ENCODE peak calls at places on chromosomes 4 and X, in eight cellular contexts. One of them, this sample, is unnamed.

GRCh38 chr4:139732991-139733555 is 67.5 kb downstream of the MGST2 start:
- DNase-seq in neural crest cell: no peak
- DNase-seq in HFF-Myc: no peak
- DNase-seq in Ammon's horn: no peak
- DNase-seq in fibroblast of the aortic adventitia: no peak
- DNase-seq in HEK293T: no peak
- DNase-seq in RPMI7951: no peak
- DNase-seq in OCI-LY7: no peak
- DNase-seq in this sample: no peak

GRCh38 chrX:26562156-26562555 is 346.2 kb downstream of the MAGEB5 start:
- DNase-seq in neural crest cell: no peak
- DNase-seq in HFF-Myc: no peak
- DNase-seq in Ammon's horn: peak; percentile 4
- DNase-seq in fibroblast of the aortic adventitia: no peak
- DNase-seq in HEK293T: no peak
- DNase-seq in RPMI7951: no peak
- DNase-seq in OCI-LY7: no peak
- DNase-seq in this sample: no peak

GRCh38 chrX:101686574-101686973 is 26.9 kb upstream of the ARMCX2 start:
- DNase-seq in neural crest cell: no peak
- DNase-seq in HFF-Myc: no peak
- DNase-seq in Ammon's horn: no peak
- DNase-seq in fibroblast of the aortic adventitia: no peak
- DNase-seq in HEK293T: no peak
- DNase-seq in RPMI7951: no peak
- DNase-seq in OCI-LY7: no peak
- DNase-seq in this sample: no peak

GRCh38 chr4:107376293-107376692 is 340.2 kb upstream of the DKK2 start:
- DNase-seq in neural crest cell: no peak
- DNase-seq in HFF-Myc: no peak
- DNase-seq in Ammon's horn: no peak
- DNase-seq in fibroblast of the aortic adventitia: no peak
- DNase-seq in HEK293T: no peak
- DNase-seq in RPMI7951: no peak
- DNase-seq in OCI-LY7: no peak
- DNase-seq in this sample: no peak

GRCh38 chr4:142706381-142706780 is 139.7 kb downstream of the INPP4B start:
- DNase-seq in neural crest cell: no peak
- DNase-seq in HFF-Myc: no peak
- DNase-seq in Ammon's horn: no peak
- DNase-seq in fibroblast of the aortic adventitia: no peak
- DNase-seq in HEK293T: no peak
- DNase-seq in RPMI7951: no peak
- DNase-seq in OCI-LY7: no peak
- DNase-seq in this sample: no peak

GRCh38 chrX:17183566-17183965 is 191.4 kb upstream of the NHS start:
- DNase-seq in neural crest cell: no peak
- DNase-seq in HFF-Myc: no peak
- DNase-seq in Ammon's horn: no peak
- DNase-seq in fibroblast of the aortic adventitia: no peak
- DNase-seq in HEK293T: peak; percentile 7
- DNase-seq in RPMI7951: no peak
- DNase-seq in OCI-LY7: no peak
- DNase-seq in this sample: no peak

GRCh38 chrX:2261838-2262678 is 238.7 kb downstream of the DHRSX start:
- DNase-seq in neural crest cell: no peak
- DNase-seq in HFF-Myc: no peak
- DNase-seq in Ammon's horn: peak; percentile 74
- DNase-seq in fibroblast of the aortic adventitia: no peak
- DNase-seq in HEK293T: no peak
- DNase-seq in RPMI7951: no peak
- DNase-seq in OCI-LY7: no peak
- DNase-seq in this sample: no peak

GRCh38 chr4:53863731-53864130 is 200.7 kb downstream of the CHIC2 start:
- DNase-seq in neural crest cell: no peak
- DNase-seq in HFF-Myc: no peak
- DNase-seq in Ammon's horn: no peak
- DNase-seq in fibroblast of the aortic adventitia: peak; percentile 82
- DNase-seq in HEK293T: no peak
- DNase-seq in RPMI7951: peak; percentile 84
- DNase-seq in OCI-LY7: no peak
- DNase-seq in this sample: no peak

GRCh38 chr4:99811850-99812249 is 4.8 kb upstream of the DAPP1 start:
- DNase-seq in neural crest cell: no peak
- DNase-seq in HFF-Myc: no peak
- DNase-seq in Ammon's horn: no peak
- DNase-seq in fibroblast of the aortic adventitia: peak; percentile 40
- DNase-seq in HEK293T: peak; percentile 15
- DNase-seq in RPMI7951: peak; percentile 31
- DNase-seq in OCI-LY7: peak; percentile 78
- DNase-seq in this sample: no peak

GRCh38 chr4:138175337-138175794 is 66.8 kb downstream of the SLC7A11 start:
- DNase-seq in neural crest cell: no peak
- DNase-seq in HFF-Myc: no peak
- DNase-seq in Ammon's horn: no peak
- DNase-seq in fibroblast of the aortic adventitia: peak; percentile 85
- DNase-seq in HEK293T: no peak
- DNase-seq in RPMI7951: no peak
- DNase-seq in OCI-LY7: no peak
- DNase-seq in this sample: no peak

GRCh38 chrX:67346225-67346624 is 197.6 kb upstream of the AR start:
- DNase-seq in neural crest cell: no peak
- DNase-seq in HFF-Myc: no peak
- DNase-seq in Ammon's horn: no peak
- DNase-seq in fibroblast of the aortic adventitia: no peak
- DNase-seq in HEK293T: no peak
- DNase-seq in RPMI7951: no peak
- DNase-seq in OCI-LY7: no peak
- DNase-seq in this sample: no peak

GRCh38 chr4:29278580-29278979 is 1441.6 kb upstream of the PCDH7 start:
- DNase-seq in neural crest cell: no peak
- DNase-seq in HFF-Myc: peak; percentile 1
- DNase-seq in Ammon's horn: no peak
- DNase-seq in fibroblast of the aortic adventitia: peak; percentile 41
- DNase-seq in HEK293T: no peak
- DNase-seq in RPMI7951: no peak
- DNase-seq in OCI-LY7: no peak
- DNase-seq in this sample: no peak

GRCh38 chr4:45120163-45120562 is 393.8 kb upstream of the GNPDA2 start:
- DNase-seq in neural crest cell: no peak
- DNase-seq in HFF-Myc: no peak
- DNase-seq in Ammon's horn: no peak
- DNase-seq in fibroblast of the aortic adventitia: no peak
- DNase-seq in HEK293T: no peak
- DNase-seq in RPMI7951: no peak
- DNase-seq in OCI-LY7: no peak
- DNase-seq in this sample: no peak

GRCh38 chrX:9668537-9668936 is 97.1 kb downstream of the GPR143 start:
- DNase-seq in neural crest cell: no peak
- DNase-seq in HFF-Myc: no peak
- DNase-seq in Ammon's horn: no peak
- DNase-seq in fibroblast of the aortic adventitia: peak; percentile 86
- DNase-seq in HEK293T: no peak
- DNase-seq in RPMI7951: peak; percentile 76
- DNase-seq in OCI-LY7: no peak
- DNase-seq in this sample: no peak

GRCh38 chr4:183142566-183143545 is 43.8 kb downstream of the WWC2 start:
- DNase-seq in neural crest cell: no peak
- DNase-seq in HFF-Myc: peak; percentile 75
- DNase-seq in Ammon's horn: no peak
- DNase-seq in fibroblast of the aortic adventitia: peak; percentile 72
- DNase-seq in HEK293T: peak; percentile 15
- DNase-seq in RPMI7951: peak; percentile 94
- DNase-seq in OCI-LY7: no peak
- DNase-seq in this sample: no peak

GRCh38 chr4:3532714-3533336 is 603 bp upstream of the LRPAP1 start:
- DNase-seq in neural crest cell: no peak
- DNase-seq in HFF-Myc: no peak
- DNase-seq in Ammon's horn: no peak
- DNase-seq in fibroblast of the aortic adventitia: no peak
- DNase-seq in HEK293T: no peak
- DNase-seq in RPMI7951: peak; percentile 3
- DNase-seq in OCI-LY7: no peak
- DNase-seq in this sample: no peak

GRCh38 chrX:71941771-71942170 is 31.1 kb downstream of the NHSL2 start:
- DNase-seq in neural crest cell: no peak
- DNase-seq in HFF-Myc: peak; percentile 21
- DNase-seq in Ammon's horn: peak; percentile 44
- DNase-seq in fibroblast of the aortic adventitia: peak; percentile 82
- DNase-seq in HEK293T: no peak
- DNase-seq in RPMI7951: peak; percentile 37
- DNase-seq in OCI-LY7: no peak
- DNase-seq in this sample: peak; percentile 67

GRCh38 chrX:13131511-13132137 is 87.2 kb upstream of the FAM9C start:
- DNase-seq in neural crest cell: peak; percentile 4
- DNase-seq in HFF-Myc: no peak
- DNase-seq in Ammon's horn: peak; percentile 17
- DNase-seq in fibroblast of the aortic adventitia: no peak
- DNase-seq in HEK293T: no peak
- DNase-seq in RPMI7951: peak; percentile 96
- DNase-seq in OCI-LY7: no peak
- DNase-seq in this sample: no peak

GRCh38 chr4:125433453-125433852 is 118.7 kb downstream of the FAT4 start:
- DNase-seq in neural crest cell: no peak
- DNase-seq in HFF-Myc: peak; percentile 31
- DNase-seq in Ammon's horn: no peak
- DNase-seq in fibroblast of the aortic adventitia: peak; percentile 92
- DNase-seq in HEK293T: no peak
- DNase-seq in RPMI7951: peak; percentile 2
- DNase-seq in OCI-LY7: no peak
- DNase-seq in this sample: no peak

GRCh38 chr4:54228563-54229501 is at the start of gene PDGFRA:
- DNase-seq in neural crest cell: no peak
- DNase-seq in HFF-Myc: peak; percentile 94
- DNase-seq in Ammon's horn: peak; percentile 20
- DNase-seq in fibroblast of the aortic adventitia: peak; percentile 98
- DNase-seq in HEK293T: no peak
- DNase-seq in RPMI7951: peak; percentile 78
- DNase-seq in OCI-LY7: no peak
- DNase-seq in this sample: no peak

GRCh38 chr4:128306992-128307581 is 19.5 kb upstream of the PGRMC2 start:
- DNase-seq in neural crest cell: no peak
- DNase-seq in HFF-Myc: no peak
- DNase-seq in Ammon's horn: no peak
- DNase-seq in fibroblast of the aortic adventitia: no peak
- DNase-seq in HEK293T: no peak
- DNase-seq in RPMI7951: no peak
- DNase-seq in OCI-LY7: no peak
- DNase-seq in this sample: no peak

This sample was measured in NT2/D1.